ENCODE peak calls at places on chromosomes 6 and 20, in eight cellular contexts. One of them, this sample, is unnamed. For H3K9me3, the result is how much of the 10 kb centered on the place peaks cover.

GRCh38 chr20:15146948-15147347 is 809.5 kb upstream of the FLRT3 start:
- DNase-seq in iPS DF 6.9: no peak
- DNase-seq in kidney: no peak
- DNase-seq in CD4-positive, alpha-beta memory T cell: no peak
- DNase-seq in stomach: no peak
- DNase-seq in lung: no peak
- DNase-seq in esophagus squamous epithelium: no peak
- DNase-seq in tibial artery: no peak
- DNase-seq in this sample: no peak

GRCh38 chr6:100376103-100376502 is 88.6 kb downstream of the SIM1 start:
- DNase-seq in lung: no peak
- DNase-seq in kidney: no peak
- DNase-seq in iPS DF 6.9: no peak
- DNase-seq in tibial artery: no peak
- DNase-seq in CD4-positive, alpha-beta memory T cell: no peak
- DNase-seq in stomach: no peak
- DNase-seq in esophagus squamous epithelium: no peak
- DNase-seq in this sample: no peak

GRCh38 chr20:2692036-2692885 is at the start of gene EBF4:
- DNase-seq in kidney: peak
- DNase-seq in CD4-positive, alpha-beta memory T cell: peak
- DNase-seq in iPS DF 6.9: no peak
- DNase-seq in tibial artery: peak
- DNase-seq in esophagus squamous epithelium: no peak
- DNase-seq in lung: no peak
- DNase-seq in stomach: peak
- DNase-seq in this sample: peak

GRCh38 chr20:45111799-45112471 is 3.0 kb downstream of the WFDC5 start:
- DNase-seq in tibial artery: no peak
- DNase-seq in CD4-positive, alpha-beta memory T cell: no peak
- DNase-seq in kidney: no peak
- DNase-seq in iPS DF 6.9: no peak
- DNase-seq in esophagus squamous epithelium: no peak
- DNase-seq in lung: peak
- DNase-seq in stomach: no peak
- DNase-seq in this sample: no peak

GRCh38 chr6:146028250-146028789 is 542 bp upstream of the GRM1 start:
- DNase-seq in stomach: peak
- DNase-seq in kidney: peak
- DNase-seq in CD4-positive, alpha-beta memory T cell: peak
- DNase-seq in esophagus squamous epithelium: no peak
- DNase-seq in tibial artery: peak
- DNase-seq in lung: no peak
- DNase-seq in iPS DF 6.9: no peak
- DNase-seq in this sample: peak

GRCh38 chr6:165571068-165571682 is 91.9 kb downstream of the PDE10A start:
- DNase-seq in iPS DF 6.9: no peak
- DNase-seq in lung: no peak
- DNase-seq in esophagus squamous epithelium: no peak
- DNase-seq in kidney: no peak
- DNase-seq in stomach: no peak
- DNase-seq in tibial artery: no peak
- DNase-seq in CD4-positive, alpha-beta memory T cell: no peak
- DNase-seq in this sample: no peak

GRCh38 chr6:108758884-108759283 is 89.3 kb upstream of the ARMC2 start:
- DNase-seq in lung: no peak
- DNase-seq in tibial artery: no peak
- DNase-seq in iPS DF 6.9: no peak
- DNase-seq in CD4-positive, alpha-beta memory T cell: no peak
- DNase-seq in stomach: no peak
- DNase-seq in esophagus squamous epithelium: no peak
- DNase-seq in kidney: no peak
- DNase-seq in this sample: no peak

GRCh38 chr20:9375221-9375681 is 139.1 kb upstream of the LAMP5 start:
- DNase-seq in iPS DF 6.9: no peak
- DNase-seq in tibial artery: no peak
- DNase-seq in stomach: no peak
- DNase-seq in lung: no peak
- DNase-seq in CD4-positive, alpha-beta memory T cell: no peak
- DNase-seq in kidney: no peak
- DNase-seq in esophagus squamous epithelium: no peak
- DNase-seq in this sample: no peak

GRCh38 chr6:154292066-154292465 is 64.5 kb downstream of the IPCEF1 start:
- DNase-seq in esophagus squamous epithelium: no peak
- DNase-seq in iPS DF 6.9: no peak
- DNase-seq in CD4-positive, alpha-beta memory T cell: no peak
- DNase-seq in tibial artery: no peak
- DNase-seq in stomach: no peak
- DNase-seq in lung: no peak
- DNase-seq in kidney: no peak
- DNase-seq in this sample: no peak

DNA sequence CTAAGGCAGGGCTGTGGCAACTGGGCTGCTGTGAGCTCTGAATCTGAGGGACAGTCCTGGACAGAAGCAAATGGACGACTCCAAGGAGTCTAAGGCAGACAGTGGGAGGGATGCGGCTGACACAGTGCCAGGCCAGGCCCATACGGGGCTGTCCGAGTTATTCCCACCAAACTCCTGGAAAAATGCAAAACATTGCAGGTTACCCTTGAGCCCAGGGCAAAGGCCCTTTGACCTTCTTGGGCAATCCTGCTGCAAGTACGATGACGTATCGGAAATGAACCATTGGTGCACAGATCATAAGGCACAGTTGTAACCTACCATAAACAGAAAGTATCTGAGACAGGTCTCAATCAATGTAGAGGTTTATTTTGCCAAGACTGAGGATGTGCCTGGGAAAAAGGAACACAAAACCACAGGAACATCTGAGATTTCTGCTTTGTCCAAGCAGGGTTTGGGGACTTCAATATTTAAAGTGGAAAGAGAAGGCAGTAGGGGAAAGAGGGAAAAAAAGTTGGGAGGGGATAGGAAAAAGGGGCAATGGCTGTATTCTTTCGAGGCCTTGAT is 118.9 kb downstream of the DACT2 start:
- DNase-seq in esophagus squamous epithelium: no peak
- DNase-seq in iPS DF 6.9: no peak
- DNase-seq in tibial artery: peak
- DNase-seq in CD4-positive, alpha-beta memory T cell: no peak
- DNase-seq in stomach: no peak
- DNase-seq in lung: no peak
- DNase-seq in kidney: no peak
- DNase-seq in this sample: no peak
- H3K9me3 ChIP-seq in esophagus squamous epithelium: under half
- H3K9me3 ChIP-seq in iPS DF 6.9: under half
- H3K9me3 ChIP-seq in tibial artery: under half
- H3K9me3 ChIP-seq in CD4-positive, alpha-beta memory T cell: under half
- H3K9me3 ChIP-seq in stomach: under half
- H3K9me3 ChIP-seq in lung: under half
- H3K9me3 ChIP-seq in kidney: under half
- H3K9me3 ChIP-seq in this sample: under half

GRCh38 chr6:4382362-4382853 is 247.0 kb upstream of the ECI2 start:
- DNase-seq in tibial artery: no peak
- DNase-seq in kidney: no peak
- DNase-seq in esophagus squamous epithelium: no peak
- DNase-seq in stomach: no peak
- DNase-seq in lung: no peak
- DNase-seq in iPS DF 6.9: no peak
- DNase-seq in CD4-positive, alpha-beta memory T cell: no peak
- DNase-seq in this sample: no peak

GRCh38 chr6:4383910-4384637 is 248.7 kb upstream of the ECI2 start:
- DNase-seq in kidney: no peak
- DNase-seq in CD4-positive, alpha-beta memory T cell: no peak
- DNase-seq in stomach: no peak
- DNase-seq in tibial artery: no peak
- DNase-seq in iPS DF 6.9: no peak
- DNase-seq in lung: no peak
- DNase-seq in esophagus squamous epithelium: no peak
- DNase-seq in this sample: no peak

GRCh38 chr6:4381379-4381778 is 246.0 kb upstream of the ECI2 start:
- DNase-seq in iPS DF 6.9: no peak
- DNase-seq in esophagus squamous epithelium: no peak
- DNase-seq in kidney: no peak
- DNase-seq in CD4-positive, alpha-beta memory T cell: no peak
- DNase-seq in lung: no peak
- DNase-seq in stomach: no peak
- DNase-seq in tibial artery: no peak
- DNase-seq in this sample: no peak

GRCh38 chr6:4380881-4381281 is 245.5 kb upstream of the ECI2 start:
- DNase-seq in iPS DF 6.9: no peak
- DNase-seq in kidney: no peak
- DNase-seq in CD4-positive, alpha-beta memory T cell: no peak
- DNase-seq in esophagus squamous epithelium: no peak
- DNase-seq in tibial artery: no peak
- DNase-seq in stomach: no peak
- DNase-seq in lung: no peak
- DNase-seq in this sample: no peak

DNA sequence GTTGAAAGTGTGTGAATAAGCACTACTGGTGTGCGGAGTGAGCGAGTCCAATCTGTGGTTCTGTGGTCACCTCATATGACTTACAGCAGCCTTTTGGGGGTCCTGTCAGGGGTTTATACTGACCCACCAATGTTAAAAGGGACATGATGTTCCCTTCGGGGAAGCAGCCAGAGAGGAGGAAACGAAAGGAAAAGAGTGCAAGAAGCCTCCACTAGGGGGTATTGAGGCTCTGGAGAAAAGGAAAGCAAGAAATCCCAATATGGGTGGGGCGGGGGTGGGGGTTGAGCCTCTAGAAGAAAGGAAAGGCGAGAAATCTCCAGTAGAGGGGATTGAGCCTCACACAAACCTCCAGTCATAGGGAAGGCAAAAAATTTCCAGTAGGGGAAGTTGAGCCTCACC is 249.3 kb upstream of the ECI2 start:
- DNase-seq in esophagus squamous epithelium: no peak
- DNase-seq in stomach: no peak
- DNase-seq in tibial artery: no peak
- DNase-seq in iPS DF 6.9: no peak
- DNase-seq in CD4-positive, alpha-beta memory T cell: no peak
- DNase-seq in kidney: no peak
- DNase-seq in lung: no peak
- DNase-seq in this sample: no peak
- H3K9me3 ChIP-seq in esophagus squamous epithelium: under half
- H3K9me3 ChIP-seq in stomach: under half
- H3K9me3 ChIP-seq in tibial artery: under half
- H3K9me3 ChIP-seq in iPS DF 6.9: under half
- H3K9me3 ChIP-seq in CD4-positive, alpha-beta memory T cell: under half
- H3K9me3 ChIP-seq in kidney: under half
- H3K9me3 ChIP-seq in lung: under half
- H3K9me3 ChIP-seq in this sample: under half

DNA sequence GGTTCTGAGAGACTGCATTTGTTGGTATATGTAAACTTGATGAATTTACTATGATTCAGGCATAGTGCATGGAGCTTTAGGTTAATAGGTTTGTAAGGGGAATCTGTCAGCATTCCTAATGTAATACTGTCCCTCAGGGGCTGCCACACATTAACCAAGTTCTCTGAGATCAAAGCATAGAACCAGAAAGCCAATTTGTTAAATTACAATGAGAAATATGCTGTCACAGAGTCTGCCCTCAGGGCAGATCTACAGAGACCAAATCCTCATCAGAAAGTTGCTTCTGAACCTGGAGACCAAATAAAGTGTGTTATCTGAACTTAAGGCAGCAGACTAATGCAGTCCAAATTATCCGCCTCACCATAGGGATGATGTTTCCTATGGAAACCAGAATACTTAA is 250.8 kb upstream of the HTR1E start:
- DNase-seq in iPS DF 6.9: no peak
- DNase-seq in esophagus squamous epithelium: no peak
- DNase-seq in kidney: no peak
- DNase-seq in lung: no peak
- DNase-seq in stomach: no peak
- DNase-seq in CD4-positive, alpha-beta memory T cell: no peak
- DNase-seq in tibial artery: no peak
- DNase-seq in this sample: no peak
- H3K9me3 ChIP-seq in iPS DF 6.9: under half
- H3K9me3 ChIP-seq in esophagus squamous epithelium: under half
- H3K9me3 ChIP-seq in kidney: under half
- H3K9me3 ChIP-seq in lung: under half
- H3K9me3 ChIP-seq in stomach: under half
- H3K9me3 ChIP-seq in CD4-positive, alpha-beta memory T cell: under half
- H3K9me3 ChIP-seq in tibial artery: under half
- H3K9me3 ChIP-seq in this sample: under half

DNA sequence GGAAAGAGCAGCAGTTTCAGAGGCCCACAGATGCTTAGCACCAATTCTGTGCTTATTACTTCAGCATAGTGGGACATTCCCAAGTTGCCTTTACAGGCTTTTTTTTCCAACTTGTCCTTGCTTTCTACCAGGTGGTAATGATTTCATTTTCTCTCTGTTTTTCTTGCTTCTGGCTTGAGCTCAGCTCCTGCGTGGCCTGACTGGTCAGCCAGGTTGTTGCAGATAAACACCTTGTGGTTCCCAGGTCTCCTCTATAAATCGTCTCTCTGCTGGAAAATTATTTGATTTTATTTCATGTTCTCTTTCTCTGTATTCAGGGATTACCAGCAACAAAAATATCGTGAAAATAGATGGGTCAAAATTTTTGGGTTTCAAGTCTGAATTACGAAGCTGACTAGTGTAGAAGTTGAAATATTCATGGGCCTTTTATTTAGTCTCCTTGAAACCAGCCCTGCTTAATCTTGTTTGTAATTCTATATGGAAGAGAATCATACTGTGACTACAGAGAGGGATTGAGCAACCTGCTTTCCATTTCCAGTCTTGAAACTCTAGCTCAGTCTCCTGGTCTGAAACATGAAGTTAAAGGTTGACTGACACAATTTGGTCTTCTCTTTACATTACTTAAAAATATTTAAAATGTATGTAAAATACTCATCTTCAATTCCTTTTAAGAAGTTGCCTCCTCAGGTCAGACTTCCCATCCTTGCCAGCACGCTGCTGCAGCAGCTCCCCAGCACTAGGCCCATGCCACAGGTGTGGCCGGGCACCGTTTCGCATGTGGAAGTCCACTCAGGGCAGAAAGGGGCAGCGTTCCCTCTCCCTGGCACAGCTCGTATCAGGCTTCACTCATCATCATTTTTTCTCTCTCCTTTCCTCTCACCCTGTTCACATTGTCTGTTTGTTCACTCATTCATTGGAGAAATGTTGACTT is 7.0 kb downstream of the DUSP22 start:
- DNase-seq in tibial artery: no peak
- DNase-seq in CD4-positive, alpha-beta memory T cell: no peak
- DNase-seq in esophagus squamous epithelium: no peak
- DNase-seq in iPS DF 6.9: no peak
- DNase-seq in kidney: no peak
- DNase-seq in lung: no peak
- DNase-seq in stomach: no peak
- DNase-seq in this sample: no peak
- H3K9me3 ChIP-seq in tibial artery: under half
- H3K9me3 ChIP-seq in CD4-positive, alpha-beta memory T cell: under half
- H3K9me3 ChIP-seq in esophagus squamous epithelium: under half
- H3K9me3 ChIP-seq in iPS DF 6.9: under half
- H3K9me3 ChIP-seq in kidney: under half
- H3K9me3 ChIP-seq in lung: under half
- H3K9me3 ChIP-seq in stomach: under half
- H3K9me3 ChIP-seq in this sample: under half

This sample was measured in T-helper 17 cell.